ENCODE peak calls at places on chromosomes 13 and 19, in seven cellular contexts. P is A549, E is IMR-90, R is adrenal gland, Z is OCI-LY7, B is esophagus squamous epithelium, D is breast epithelium. H is an unnamed sample.

GRCh38 chr13:66663206-66663605 is 566.9 kb downstream of the PCDH9 start:
- DNase-seq in P (no peak), E (no peak), R (no peak), Z (no peak), B (no peak), D (no peak), H (no peak)

GRCh38 chr19:48413879-48414623 is 20.6 kb downstream of the GRIN2D start:
- DNase-seq in P (peak; percentile 76), E (peak; percentile 43), R (no peak), Z (no peak), B (no peak), D (no peak), H (no peak)

GRCh38 chr13:24745861-24746617 is 17.9 kb upstream of the RNF17 start:
- DNase-seq in P (no peak), E (no peak), R (no peak), Z (no peak), B (no peak), D (no peak), H (no peak)

GRCh38 chr13:111347438-111347837 is 27.0 kb downstream of the TEX29 start:
- DNase-seq in P (no peak), E (no peak), R (no peak), Z (no peak), B (no peak), D (no peak), H (no peak)

GRCh38 chr13:51584731-51585191 is 499 bp downstream of the WDFY2 start:
- DNase-seq in P (peak; percentile 66), E (peak; percentile 37), R (peak; percentile 73), Z (peak; percentile 85), B (peak; percentile 69), D (peak; percentile 55), H (peak; percentile 58)

GRCh38 chr13:23159205-23159586 is 21.6 kb upstream of the SGCG start:
- DNase-seq in P (peak; percentile 42), E (peak; percentile 13), R (no peak), Z (no peak), B (no peak), D (no peak), H (no peak)

GRCh38 chr13:28346136-28346535 is 148.8 kb downstream of the FLT1 start:
- DNase-seq in P (no peak), E (peak; percentile 38), R (no peak), Z (no peak), B (no peak), D (no peak), H (no peak)

GRCh38 chr13:113545931-113546516 is 38.5 kb upstream of the TFDP1 start:
- DNase-seq in P (no peak), E (no peak), R (peak; percentile 21), Z (no peak), B (no peak), D (no peak), H (peak; percentile 8)

GRCh38 chr13:73187106-73187505 is 128.3 kb downstream of the KLF5 start:
- DNase-seq in P (no peak), E (no peak), R (no peak), Z (no peak), B (no peak), D (no peak), H (no peak)

GRCh38 chr13:113009743-113010509 is 40.9 kb downstream of the MCF2L start:
- DNase-seq in P (no peak), E (no peak), R (peak; percentile 49), Z (no peak), B (no peak), D (no peak), H (no peak)

GRCh38 chr13:33351324-33351723 is 65.8 kb upstream of the STARD13 start:
- DNase-seq in P (peak; percentile 25), E (peak; percentile 64), R (no peak), Z (no peak), B (no peak), D (no peak), H (peak; percentile 28)

GRCh38 chr19:4267101-4267900 is 11.8 kb upstream of the SHD start:
- DNase-seq in P (peak; percentile 82), E (peak; percentile 37), R (peak; percentile 50), Z (peak; percentile 75), B (no peak), D (peak; percentile 32), H (peak; percentile 65)

GRCh38 chr19:53183146-53183545 is 10.0 kb downstream of the ZNF665 start:
- DNase-seq in P (no peak), E (peak; percentile 66), R (no peak), Z (no peak), B (no peak), D (no peak), H (no peak)

GRCh38 chr19:21314676-21315075 is 14.5 kb downstream of the ZNF708 start:
- DNase-seq in P (no peak), E (peak; percentile 5), R (no peak), Z (no peak), B (no peak), D (no peak), H (no peak)

GRCh38 chr19:52140077-52140710 is 456 bp upstream of the ZNF616 start:
- DNase-seq in P (no peak), E (no peak), R (no peak), Z (no peak), B (no peak), D (no peak), H (no peak)

GRCh38 chr19:17303167-17303939 is at the start of gene ABHD8:
- DNase-seq in P (peak; percentile 95), E (peak; percentile 94), R (peak; percentile 98), Z (peak; percentile 98), B (peak; percentile 68), D (peak; percentile 96), H (peak; percentile 97)

GRCh38 chr19:17302391-17303166 is 646 bp downstream of the ABHD8 start:
- DNase-seq in P (no peak), E (no peak), R (no peak), Z (peak; percentile 51), B (no peak), D (no peak), H (no peak)

GRCh38 chr19:17304386-17305047 is 1.2 kb upstream of the MRPL34 start:
- DNase-seq in P (no peak), E (no peak), R (peak; percentile 69), Z (no peak), B (no peak), D (peak; percentile 61), H (peak; percentile 21)

GRCh38 chr19:17305211-17305516 is 508 bp upstream of the MRPL34 start:
- DNase-seq in P (no peak), E (no peak), R (no peak), Z (no peak), B (no peak), D (no peak), H (no peak)

GRCh38 chr19:17303940-17304267 is 679 bp upstream of the ABHD8 start:
- DNase-seq in P (no peak), E (no peak), R (peak; percentile 62), Z (no peak), B (no peak), D (no peak), H (no peak)
- H3K4me3 ChIP-seq in P (no peak overlapping the region), E (no peak overlapping the region), R (no peak overlapping the region), Z (peak overlapping the region; percentile 74), B (no peak overlapping the region), D (no peak overlapping the region), H (no peak overlapping the region)

GRCh38 chr19:55251296-55252081 is 7.3 kb downstream of the PPP6R1 start:
- DNase-seq in P (no peak), E (peak; percentile 16), R (no peak), Z (peak; percentile 52), B (no peak), D (no peak), H (no peak)

GRCh38 chr19:55252760-55253159 is 6.1 kb downstream of the PPP6R1 start:
- DNase-seq in P (no peak), E (no peak), R (no peak), Z (no peak), B (no peak), D (no peak), H (no peak)

GRCh38 chr19:55253842-55254624 is 4.8 kb downstream of the PPP6R1 start:
- DNase-seq in P (no peak), E (no peak), R (peak; percentile 29), Z (peak; percentile 97), B (no peak), D (no peak), H (no peak)

GRCh38 chr19:55254625-55254977 is 4.2 kb downstream of the PPP6R1 start:
- DNase-seq in P (no peak), E (no peak), R (no peak), Z (peak; percentile 31), B (no peak), D (no peak), H (no peak)

GRCh38 chr19:55253264-55253663 is 5.6 kb downstream of the PPP6R1 start:
- DNase-seq in P (no peak), E (no peak), R (no peak), Z (peak; percentile 23), B (no peak), D (no peak), H (no peak)
- H3K4me1 ChIP-seq in P (peaks cover 38% of the 10 kb centered on the region), E (peaks cover 15% of the 10 kb centered on the region), R (peaks cover 41% of the 10 kb centered on the region), Z (peaks cover 50% of the 10 kb centered on the region), B (peaks cover 98% of the 10 kb centered on the region), D (peaks cover 11% of the 10 kb centered on the region), H (peaks cover 36% of the 10 kb centered on the region)

GRCh38 chr19:10514211-10515145 is 2.8 kb downstream of the S1PR5 start:
- DNase-seq in P (no peak), E (no peak), R (no peak), Z (no peak), B (no peak), D (no peak), H (no peak)
- TF ChIP-seq CTCF in P (no peak), E (no peak), R (no peak), Z (no peak), B (no peak), D (no peak), H (no peak)

DNA sequence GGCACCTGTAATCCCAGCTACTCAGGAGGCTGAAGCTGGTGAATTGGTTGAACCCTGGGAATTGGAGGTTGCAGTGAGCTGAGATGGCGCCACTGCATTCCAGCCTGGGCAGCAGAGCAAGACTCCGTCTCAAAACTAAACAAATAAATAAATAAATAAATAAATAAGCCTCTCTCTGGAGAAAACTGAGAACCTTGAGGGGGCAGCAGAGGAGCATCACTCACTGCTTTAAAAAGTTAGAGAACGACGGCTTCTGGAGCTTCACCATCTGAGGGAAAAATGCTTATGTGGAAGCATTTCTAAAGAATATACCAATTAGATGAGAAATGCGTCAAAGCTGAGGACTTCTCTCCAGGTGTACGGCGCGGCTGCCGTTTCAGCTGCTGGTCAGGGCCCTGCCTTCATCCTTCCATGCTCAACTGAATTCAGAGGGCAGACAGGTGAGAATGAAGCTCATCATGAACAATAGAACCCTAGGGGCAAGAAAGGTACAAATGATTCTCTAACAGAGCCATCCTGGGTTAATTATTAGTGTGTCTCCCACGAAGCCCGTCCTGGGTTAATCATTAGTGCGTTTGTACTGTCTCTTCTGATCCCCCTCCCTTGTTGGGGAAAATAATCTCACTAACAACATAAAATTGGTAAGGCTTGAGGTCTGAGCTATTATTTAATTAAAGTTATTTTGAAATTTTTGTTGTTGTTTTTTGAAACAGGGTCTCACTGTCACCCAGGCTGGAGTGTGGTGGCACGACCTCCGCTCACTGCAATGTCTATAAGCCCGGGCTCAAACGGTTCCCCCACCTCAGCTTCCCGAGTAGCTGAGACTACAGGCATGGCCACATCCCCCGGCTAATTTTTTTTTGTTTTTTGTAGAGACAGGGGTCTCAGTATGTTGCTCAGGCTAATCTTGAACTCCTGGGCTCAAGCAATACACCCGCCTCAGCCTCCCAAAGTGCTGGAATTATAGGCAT is 80.1 kb downstream of the IPO5 start:
- DNase-seq in P (peak; percentile 51), E (peak; percentile 44), R (peak; percentile 48), Z (no peak), B (no peak), D (no peak), H (peak; percentile 22)
- H3K4me3 ChIP-seq in P (peak overlapping the region; percentile 16), E (no peak overlapping the region), R (no peak overlapping the region), Z (no peak overlapping the region), B (no peak overlapping the region), D (no peak overlapping the region), H (no peak overlapping the region)